ENCODE peak calls at places on chromosomes 6 and 20, in nine cellular contexts. One of them, this sample, is unnamed. For H3K36me3, the result is how much of the 10 kb centered on the place peaks cover.

GRCh38 chr6:105330913-105331312 is 72.0 kb downstream of the PREP start:
- DNase-seq in right lobe of liver: no peak
- DNase-seq in heart right ventricle: no peak
- DNase-seq in BJ: no peak
- DNase-seq in spleen: no peak
- DNase-seq in breast epithelium: no peak
- DNase-seq in fibroblast of lung: peak
- DNase-seq in BE2C: no peak
- DNase-seq in ovary: no peak
- DNase-seq in this sample: no peak

GRCh38 chr6:82894653-82895259 is 170.9 kb downstream of the UBE3D start:
- DNase-seq in right lobe of liver: no peak
- DNase-seq in heart right ventricle: no peak
- DNase-seq in BJ: no peak
- DNase-seq in spleen: no peak
- DNase-seq in breast epithelium: no peak
- DNase-seq in fibroblast of lung: no peak
- DNase-seq in BE2C: no peak
- DNase-seq in ovary: no peak
- DNase-seq in this sample: no peak

GRCh38 chr6:42627674-42628073 is 63.8 kb downstream of the UBR2 start:
- DNase-seq in right lobe of liver: no peak
- DNase-seq in heart right ventricle: no peak
- DNase-seq in BJ: no peak
- DNase-seq in spleen: no peak
- DNase-seq in breast epithelium: no peak
- DNase-seq in fibroblast of lung: peak
- DNase-seq in BE2C: no peak
- DNase-seq in ovary: no peak
- DNase-seq in this sample: no peak

GRCh38 chr6:115058414-115059211 is 715.8 kb upstream of the HS3ST5 start:
- DNase-seq in right lobe of liver: no peak
- DNase-seq in heart right ventricle: no peak
- DNase-seq in BJ: no peak
- DNase-seq in spleen: no peak
- DNase-seq in breast epithelium: no peak
- DNase-seq in fibroblast of lung: no peak
- DNase-seq in BE2C: no peak
- DNase-seq in ovary: no peak
- DNase-seq in this sample: no peak

GRCh38 chr6:39892490-39893129 is 41.7 kb downstream of the MOCS1 start:
- DNase-seq in right lobe of liver: peak
- DNase-seq in heart right ventricle: peak
- DNase-seq in BJ: no peak
- DNase-seq in spleen: no peak
- DNase-seq in breast epithelium: no peak
- DNase-seq in fibroblast of lung: peak
- DNase-seq in BE2C: peak
- DNase-seq in ovary: peak
- DNase-seq in this sample: peak

GRCh38 chr20:53128024-53128423 is 155.9 kb downstream of the TSHZ2 start:
- DNase-seq in right lobe of liver: no peak
- DNase-seq in heart right ventricle: no peak
- DNase-seq in BJ: no peak
- DNase-seq in spleen: no peak
- DNase-seq in breast epithelium: no peak
- DNase-seq in fibroblast of lung: no peak
- DNase-seq in BE2C: no peak
- DNase-seq in ovary: no peak
- DNase-seq in this sample: no peak

GRCh38 chr20:20824924-20825584 is 112.6 kb upstream of the RALGAPA2 start:
- DNase-seq in right lobe of liver: peak
- DNase-seq in heart right ventricle: peak
- DNase-seq in BJ: no peak
- DNase-seq in spleen: peak
- DNase-seq in breast epithelium: peak
- DNase-seq in fibroblast of lung: no peak
- DNase-seq in BE2C: peak
- DNase-seq in ovary: peak
- DNase-seq in this sample: peak

GRCh38 chr6:34701199-34701598 is 4.6 kb upstream of the ILRUN start:
- DNase-seq in right lobe of liver: no peak
- DNase-seq in heart right ventricle: no peak
- DNase-seq in BJ: no peak
- DNase-seq in spleen: no peak
- DNase-seq in breast epithelium: no peak
- DNase-seq in fibroblast of lung: no peak
- DNase-seq in BE2C: no peak
- DNase-seq in ovary: no peak
- DNase-seq in this sample: no peak

GRCh38 chr6:106973841-106974336 is 640 bp downstream of the CD24 start:
- DNase-seq in right lobe of liver: peak
- DNase-seq in heart right ventricle: no peak
- DNase-seq in BJ: no peak
- DNase-seq in spleen: peak
- DNase-seq in breast epithelium: peak
- DNase-seq in fibroblast of lung: peak
- DNase-seq in BE2C: peak
- DNase-seq in ovary: no peak
- DNase-seq in this sample: no peak

GRCh38 chr6:105592329-105592728 is 189.4 kb upstream of the PREP start:
- DNase-seq in right lobe of liver: no peak
- DNase-seq in heart right ventricle: no peak
- DNase-seq in BJ: peak
- DNase-seq in spleen: no peak
- DNase-seq in breast epithelium: no peak
- DNase-seq in fibroblast of lung: peak
- DNase-seq in BE2C: no peak
- DNase-seq in ovary: no peak
- DNase-seq in this sample: peak

GRCh38 chr6:37630281-37630799 is 67.3 kb downstream of the MDGA1 start:
- DNase-seq in right lobe of liver: no peak
- DNase-seq in heart right ventricle: no peak
- DNase-seq in BJ: peak
- DNase-seq in spleen: no peak
- DNase-seq in breast epithelium: no peak
- DNase-seq in fibroblast of lung: peak
- DNase-seq in BE2C: no peak
- DNase-seq in ovary: no peak
- DNase-seq in this sample: peak

GRCh38 chr6:38509713-38510112 is 130.0 kb downstream of the BTBD9 start:
- DNase-seq in right lobe of liver: no peak
- DNase-seq in heart right ventricle: no peak
- DNase-seq in BJ: no peak
- DNase-seq in spleen: no peak
- DNase-seq in breast epithelium: no peak
- DNase-seq in fibroblast of lung: peak
- DNase-seq in BE2C: no peak
- DNase-seq in ovary: no peak
- DNase-seq in this sample: peak

GRCh38 chr20:53869466-53870258 is 200.7 kb downstream of the BCAS1 start:
- DNase-seq in right lobe of liver: peak
- DNase-seq in heart right ventricle: no peak
- DNase-seq in BJ: no peak
- DNase-seq in spleen: no peak
- DNase-seq in breast epithelium: peak
- DNase-seq in fibroblast of lung: peak
- DNase-seq in BE2C: peak
- DNase-seq in ovary: peak
- DNase-seq in this sample: peak

GRCh38 chr20:25310921-25311728 is 63.2 kb downstream of the PYGB start:
- DNase-seq in right lobe of liver: peak
- DNase-seq in heart right ventricle: no peak
- DNase-seq in BJ: peak
- DNase-seq in spleen: peak
- DNase-seq in breast epithelium: peak
- DNase-seq in fibroblast of lung: peak
- DNase-seq in BE2C: no peak
- DNase-seq in ovary: peak
- DNase-seq in this sample: no peak

GRCh38 chr6:40891131-40891530 is 147.9 kb downstream of the UNC5CL start:
- DNase-seq in right lobe of liver: no peak
- DNase-seq in heart right ventricle: no peak
- DNase-seq in BJ: no peak
- DNase-seq in spleen: no peak
- DNase-seq in breast epithelium: no peak
- DNase-seq in fibroblast of lung: no peak
- DNase-seq in BE2C: no peak
- DNase-seq in ovary: no peak
- DNase-seq in this sample: no peak

GRCh38 chr20:25338112-25339023 is 52.3 kb downstream of the ABHD12 start:
- DNase-seq in right lobe of liver: no peak
- DNase-seq in heart right ventricle: no peak
- DNase-seq in BJ: no peak
- DNase-seq in spleen: no peak
- DNase-seq in breast epithelium: no peak
- DNase-seq in fibroblast of lung: no peak
- DNase-seq in BE2C: no peak
- DNase-seq in ovary: no peak
- DNase-seq in this sample: no peak

GRCh38 chr20:48750941-48751620 is 76.7 kb downstream of the PREX1 start:
- DNase-seq in right lobe of liver: peak
- DNase-seq in heart right ventricle: peak
- DNase-seq in BJ: no peak
- DNase-seq in spleen: peak
- DNase-seq in breast epithelium: no peak
- DNase-seq in fibroblast of lung: peak
- DNase-seq in BE2C: no peak
- DNase-seq in ovary: no peak
- DNase-seq in this sample: no peak

GRCh38 chr6:149897855-149898744 is at the start of gene RAET1E:
- DNase-seq in right lobe of liver: no peak
- DNase-seq in heart right ventricle: no peak
- DNase-seq in BJ: no peak
- DNase-seq in spleen: no peak
- DNase-seq in breast epithelium: no peak
- DNase-seq in fibroblast of lung: no peak
- DNase-seq in BE2C: no peak
- DNase-seq in ovary: no peak
- DNase-seq in this sample: no peak

GRCh38 chr20:45771182-45771759 is 20.4 kb downstream of the WFDC3 start:
- DNase-seq in right lobe of liver: peak
- DNase-seq in heart right ventricle: peak
- DNase-seq in BJ: no peak
- DNase-seq in spleen: peak
- DNase-seq in breast epithelium: peak
- DNase-seq in fibroblast of lung: peak
- DNase-seq in BE2C: peak
- DNase-seq in ovary: peak
- DNase-seq in this sample: peak

GRCh38 chr6:158476389-158476788 is 83.5 kb upstream of the TMEM181 start:
- DNase-seq in right lobe of liver: no peak
- DNase-seq in heart right ventricle: no peak
- DNase-seq in BJ: no peak
- DNase-seq in spleen: no peak
- DNase-seq in breast epithelium: no peak
- DNase-seq in fibroblast of lung: no peak
- DNase-seq in BE2C: no peak
- DNase-seq in ovary: no peak
- DNase-seq in this sample: no peak

GRCh38 chr6:87741001-87741650 is 39.1 kb upstream of the AKIRIN2 start:
- DNase-seq in right lobe of liver: no peak
- DNase-seq in heart right ventricle: no peak
- DNase-seq in BJ: no peak
- DNase-seq in spleen: no peak
- DNase-seq in breast epithelium: no peak
- DNase-seq in fibroblast of lung: no peak
- DNase-seq in BE2C: no peak
- DNase-seq in ovary: no peak
- DNase-seq in this sample: no peak

GRCh38 chr6:170292778-170293164 is 1.9 kb upstream of the DLL1 start:
- DNase-seq in right lobe of liver: no peak
- DNase-seq in heart right ventricle: no peak
- DNase-seq in BJ: no peak
- DNase-seq in spleen: peak
- DNase-seq in breast epithelium: no peak
- DNase-seq in fibroblast of lung: no peak
- DNase-seq in BE2C: no peak
- DNase-seq in ovary: no peak
- DNase-seq in this sample: peak
- TF ChIP-seq CTCF in right lobe of liver: peak
- TF ChIP-seq CTCF in heart right ventricle: peak
- TF ChIP-seq CTCF in BJ: peak
- TF ChIP-seq CTCF in spleen: peak
- TF ChIP-seq CTCF in breast epithelium: no peak
- TF ChIP-seq CTCF in fibroblast of lung: peak
- TF ChIP-seq CTCF in BE2C: peak
- TF ChIP-seq CTCF in ovary: no peak
- TF ChIP-seq CTCF in this sample: no peak

GRCh38 chr6:26195376-26195923 is 108.2 kb downstream of the HFE start:
- DNase-seq in right lobe of liver: peak
- DNase-seq in heart right ventricle: peak
- DNase-seq in BJ: peak
- DNase-seq in spleen: peak
- DNase-seq in breast epithelium: peak
- DNase-seq in fibroblast of lung: peak
- DNase-seq in BE2C: peak
- DNase-seq in ovary: peak
- DNase-seq in this sample: peak
- H3K4me3 ChIP-seq in right lobe of liver: peak
- H3K4me3 ChIP-seq in heart right ventricle: peak
- H3K4me3 ChIP-seq in BJ: peak
- H3K4me3 ChIP-seq in spleen: peak
- H3K4me3 ChIP-seq in breast epithelium: peak
- H3K4me3 ChIP-seq in fibroblast of lung: peak
- H3K4me3 ChIP-seq in BE2C: peak
- H3K4me3 ChIP-seq in ovary: peak
- H3K4me3 ChIP-seq in this sample: peak

DNA sequence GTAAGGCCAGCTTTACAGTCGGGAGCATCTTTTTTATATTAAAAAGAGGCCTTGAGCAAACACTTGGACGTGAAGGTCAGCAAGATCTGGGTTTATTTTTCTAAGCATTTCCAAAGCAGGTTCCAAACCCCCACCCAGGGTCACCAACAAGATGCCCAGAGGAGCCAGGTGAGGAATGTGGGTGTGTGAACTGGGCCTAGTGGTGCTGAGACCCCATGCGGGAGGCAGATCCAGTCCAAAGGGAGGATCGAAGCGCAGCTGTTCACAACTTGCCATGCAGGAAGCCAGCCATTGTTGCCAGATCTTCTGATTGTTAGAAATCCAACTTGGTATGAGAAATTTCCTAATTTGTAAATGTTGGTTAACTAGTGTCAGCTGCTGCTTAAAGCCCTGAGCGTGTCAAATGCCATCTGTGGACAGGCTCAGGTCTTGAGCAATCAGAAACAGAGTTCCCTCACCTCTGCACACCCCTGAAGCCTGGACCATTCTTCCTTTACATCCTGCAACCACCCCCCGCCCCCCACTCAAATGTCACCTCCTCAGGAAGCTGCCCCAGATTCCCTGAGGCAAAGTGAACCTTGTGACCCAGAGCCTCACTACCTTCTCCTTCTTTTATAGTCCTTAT is 46.5 kb downstream of the NFATC2 start:
- DNase-seq in right lobe of liver: no peak
- DNase-seq in heart right ventricle: no peak
- DNase-seq in BJ: no peak
- DNase-seq in spleen: no peak
- DNase-seq in breast epithelium: no peak
- DNase-seq in fibroblast of lung: no peak
- DNase-seq in BE2C: no peak
- DNase-seq in ovary: no peak
- DNase-seq in this sample: no peak
- H3K36me3 ChIP-seq in right lobe of liver: under half
- H3K36me3 ChIP-seq in heart right ventricle: under half
- H3K36me3 ChIP-seq in BJ: under half
- H3K36me3 ChIP-seq in spleen: under half
- H3K36me3 ChIP-seq in breast epithelium: under half
- H3K36me3 ChIP-seq in fibroblast of lung: under half
- H3K36me3 ChIP-seq in BE2C: under half
- H3K36me3 ChIP-seq in ovary: under half
- H3K36me3 ChIP-seq in this sample: under half

GRCh38 chr6:163655217-163656121 is 241.0 kb downstream of the QKI start:
- DNase-seq in right lobe of liver: no peak
- DNase-seq in heart right ventricle: no peak
- DNase-seq in BJ: no peak
- DNase-seq in spleen: no peak
- DNase-seq in breast epithelium: no peak
- DNase-seq in fibroblast of lung: no peak
- DNase-seq in BE2C: no peak
- DNase-seq in ovary: no peak
- DNase-seq in this sample: no peak
- TF ChIP-seq CTCF in right lobe of liver: no peak
- TF ChIP-seq CTCF in heart right ventricle: no peak
- TF ChIP-seq CTCF in BJ: no peak
- TF ChIP-seq CTCF in spleen: no peak
- TF ChIP-seq CTCF in breast epithelium: no peak
- TF ChIP-seq CTCF in fibroblast of lung: no peak
- TF ChIP-seq CTCF in BE2C: no peak
- TF ChIP-seq CTCF in ovary: no peak
- TF ChIP-seq CTCF in this sample: no peak

This sample was measured in bronchial epithelial cell.